ENCODE peak calls at places on chromosome 22, in four cellular contexts. One of them, this sample, is unnamed.

GRCh38 chr22:50112151-50113118 is 22.6 kb downstream of the MOV10L1 start:
- DNase-seq in D341Med: no peak
- DNase-seq in NCI-H1417: no peak
- DNase-seq in activated CD4-positive, alpha-beta T cell treated with anti-CD3 and anti-CD28 coated beads, Interleukin-2, amount 10 ng/mL, durations not matched to agents 24 days and 14 days: peak; percentile 68
- DNase-seq in this sample: no peak

GRCh38 chr22:46537221-46537945 is at the start of gene CELSR1:
- DNase-seq in activated CD4-positive, alpha-beta T cell treated with anti-CD3 and anti-CD28 coated beads, Interleukin-2, amount 10 ng/mL, durations not matched to agents 24 days and 14 days: peak; percentile 68
- DNase-seq in D341Med: peak; percentile 70
- DNase-seq in NCI-H1417: no peak
- DNase-seq in this sample: peak; percentile 69

GRCh38 chr22:25448435-25449051 is 115.9 kb upstream of the GRK3 start:
- DNase-seq in D341Med: peak; percentile 42
- DNase-seq in activated CD4-positive, alpha-beta T cell treated with anti-CD3 and anti-CD28 coated beads, Interleukin-2, amount 10 ng/mL, durations not matched to agents 24 days and 14 days: peak; percentile 70
- DNase-seq in NCI-H1417: no peak
- DNase-seq in this sample: peak; percentile 41

GRCh38 chr22:27949421-27949820 is 30.4 kb upstream of the PITPNB start:
- DNase-seq in activated CD4-positive, alpha-beta T cell treated with anti-CD3 and anti-CD28 coated beads, Interleukin-2, amount 10 ng/mL, durations not matched to agents 24 days and 14 days: no peak
- DNase-seq in D341Med: no peak
- DNase-seq in NCI-H1417: no peak
- DNase-seq in this sample: no peak

GRCh38 chr22:32475428-32476010 is 908 bp downstream of the FBXO7 start:
- DNase-seq in activated CD4-positive, alpha-beta T cell treated with anti-CD3 and anti-CD28 coated beads, Interleukin-2, amount 10 ng/mL, durations not matched to agents 24 days and 14 days: peak; percentile 80
- DNase-seq in D341Med: peak; percentile 45
- DNase-seq in NCI-H1417: peak; percentile 8
- DNase-seq in this sample: peak; percentile 23

GRCh38 chr22:34004058-34004457 is 83.8 kb upstream of the LARGE1 start:
- DNase-seq in NCI-H1417: no peak
- DNase-seq in activated CD4-positive, alpha-beta T cell treated with anti-CD3 and anti-CD28 coated beads, Interleukin-2, amount 10 ng/mL, durations not matched to agents 24 days and 14 days: no peak
- DNase-seq in D341Med: no peak
- DNase-seq in this sample: no peak

GRCh38 chr22:21624880-21625791 is 4.7 kb downstream of the YDJC start:
- DNase-seq in NCI-H1417: no peak
- DNase-seq in activated CD4-positive, alpha-beta T cell treated with anti-CD3 and anti-CD28 coated beads, Interleukin-2, amount 10 ng/mL, durations not matched to agents 24 days and 14 days: no peak
- DNase-seq in D341Med: peak; percentile 17
- DNase-seq in this sample: no peak

GRCh38 chr22:49971232-49972162 is 10.9 kb downstream of the PIM3 start:
- DNase-seq in activated CD4-positive, alpha-beta T cell treated with anti-CD3 and anti-CD28 coated beads, Interleukin-2, amount 10 ng/mL, durations not matched to agents 24 days and 14 days: peak; percentile 53
- DNase-seq in NCI-H1417: no peak
- DNase-seq in D341Med: no peak
- DNase-seq in this sample: peak; percentile 71

GRCh38 chr22:35467788-35468187 is 67.8 kb downstream of the MCM5 start:
- DNase-seq in D341Med: no peak
- DNase-seq in NCI-H1417: no peak
- DNase-seq in activated CD4-positive, alpha-beta T cell treated with anti-CD3 and anti-CD28 coated beads, Interleukin-2, amount 10 ng/mL, durations not matched to agents 24 days and 14 days: no peak
- DNase-seq in this sample: peak; percentile 74

GRCh38 chr22:50620861-50621490 is 7.0 kb downstream of the ARSA start:
- DNase-seq in D341Med: no peak
- DNase-seq in NCI-H1417: no peak
- DNase-seq in activated CD4-positive, alpha-beta T cell treated with anti-CD3 and anti-CD28 coated beads, Interleukin-2, amount 10 ng/mL, durations not matched to agents 24 days and 14 days: peak; percentile 92
- DNase-seq in this sample: no peak

GRCh38 chr22:37037669-37038068 is 13.9 kb upstream of the KCTD17 start:
- DNase-seq in activated CD4-positive, alpha-beta T cell treated with anti-CD3 and anti-CD28 coated beads, Interleukin-2, amount 10 ng/mL, durations not matched to agents 24 days and 14 days: no peak
- DNase-seq in NCI-H1417: no peak
- DNase-seq in D341Med: no peak
- DNase-seq in this sample: no peak

GRCh38 chr22:37260939-37261338 is 16.9 kb upstream of the RAC2 start:
- DNase-seq in activated CD4-positive, alpha-beta T cell treated with anti-CD3 and anti-CD28 coated beads, Interleukin-2, amount 10 ng/mL, durations not matched to agents 24 days and 14 days: peak; percentile 90
- DNase-seq in D341Med: peak; percentile 84
- DNase-seq in NCI-H1417: no peak
- DNase-seq in this sample: peak; percentile 84